ENCODE peak calls at places on chromosomes 5 and 9, in five cellular contexts. G, U, V, M and H are unnamed samples.

GRCh38 chr5:93632327-93632726 is 49.3 kb downstream of the NR2F1 start:
- DNase-seq in V (no peak), U (no peak), M (no peak), G (no peak), H (no peak)

GRCh38 chr5:67404261-67405100 is 207.9 kb upstream of the CD180 start:
- DNase-seq in M (no peak), V (no peak), U (no peak), G (no peak), H (no peak)

GRCh38 chr5:177397875-177398390 is 2.5 kb downstream of the PFN3 start:
- DNase-seq in G (no peak), U (no peak), M (no peak), V (no peak), H (no peak)

GRCh38 chr5:38600334-38601045 is 44.0 kb upstream of the LIFR start:
- DNase-seq in M (no peak), V (no peak), G (no peak), U (no peak), H (no peak)

GRCh38 chr5:163915481-163915961 is 410.1 kb downstream of the MAT2B start:
- DNase-seq in U (no peak), M (peak), G (no peak), V (peak), H (no peak)

GRCh38 chr9:38068616-38068865 is 486 bp downstream of the SHB start:
- DNase-seq in U (no peak), M (peak), V (no peak), G (no peak), H (no peak)

GRCh38 chr9:28439688-28440087 is 866.4 kb upstream of the C9orf72 start:
- DNase-seq in V (no peak), U (no peak), M (no peak), G (no peak), H (no peak)

GRCh38 chr5:131230406-131230805 is 33.4 kb upstream of the CDC42SE2 start:
- DNase-seq in M (no peak), U (no peak), G (no peak), V (no peak), H (no peak)

GRCh38 chr5:90940227-90940995 is 381.8 kb downstream of the ADGRV1 start:
- DNase-seq in M (peak), U (peak), G (no peak), V (peak), H (peak)

GRCh38 chr9:89243296-89244061 is 64.9 kb upstream of the SHC3 start:
- DNase-seq in U (no peak), M (no peak), V (no peak), G (no peak), H (no peak)

GRCh38 chr5:127599847-127600246 is 49.0 kb upstream of the CTXN3 start:
- DNase-seq in G (no peak), V (no peak), M (no peak), U (peak), H (no peak)

GRCh38 chr9:78811562-78812276 is 514.8 kb downstream of the PSAT1 start:
- DNase-seq in U (no peak), V (no peak), M (no peak), G (no peak), H (no peak)

GRCh38 chr9:17480966-17481365 is 97.9 kb upstream of the SH3GL2 start:
- DNase-seq in V (no peak), M (no peak), U (no peak), G (no peak), H (no peak)

GRCh38 chr5:18465833-18466681 is 831.8 kb downstream of the TAF11L14 start:
- DNase-seq in M (no peak), U (peak), V (peak), G (no peak), H (peak)

GRCh38 chr5:54883374-54884194 is 101.8 kb downstream of the ESM1 start:
- DNase-seq in M (peak), U (peak), V (peak), G (no peak), H (peak)

GRCh38 chr5:14008819-14009311 is 64.4 kb upstream of the DNAH5 start:
- DNase-seq in G (no peak), V (peak), U (no peak), M (no peak), H (peak)

GRCh38 chr5:110034076-110034475 is 344.3 kb downstream of the MAN2A1 start:
- DNase-seq in M (no peak), G (no peak), V (no peak), U (no peak), H (no peak)

GRCh38 chr9:25964239-25964638 is 286.0 kb upstream of the TUSC1 start:
- DNase-seq in U (peak), G (peak), M (no peak), V (no peak), H (peak)

GRCh38 chr9:97475079-97475478 is 26.4 kb upstream of the TMOD1 start:
- DNase-seq in G (peak), U (no peak), M (no peak), V (no peak), H (no peak)

GRCh38 chr9:97468658-97469448 is 32.6 kb upstream of the TMOD1 start:
- DNase-seq in U (peak), V (peak), M (peak), G (no peak), H (peak)

GRCh38 chr9:97473717-97474116 is 27.7 kb upstream of the TMOD1 start:
- DNase-seq in G (no peak), V (no peak), U (no peak), M (no peak), H (no peak)

GRCh38 chr9:97474373-97474925 is 27.0 kb upstream of the TMOD1 start:
- DNase-seq in G (no peak), V (no peak), M (no peak), U (no peak), H (no peak)

DNA sequence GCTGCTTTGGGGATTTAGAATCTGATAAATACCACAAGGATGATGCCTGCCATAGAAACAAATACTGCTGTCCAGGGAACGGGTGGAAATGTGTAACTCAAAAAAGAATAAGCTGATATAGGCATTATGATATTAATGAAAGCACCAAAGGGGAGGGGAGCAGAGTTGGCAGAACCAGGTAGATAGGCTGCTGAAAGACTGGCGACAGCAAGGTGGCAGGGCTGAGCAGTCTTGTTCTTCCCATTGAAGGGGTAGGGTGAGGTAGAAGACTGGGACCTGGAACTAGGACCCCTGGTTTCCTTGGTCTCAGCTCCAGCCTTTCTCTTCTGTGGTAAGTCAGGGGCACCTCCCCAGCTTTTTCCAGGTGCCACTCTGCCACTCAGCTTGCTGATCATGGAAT is 31.4 kb upstream of the TMOD1 start:
- DNase-seq in V (peak), M (no peak), U (no peak), G (no peak), H (no peak)
- TF ChIP-seq CTCF in V (no peak), M (no peak), U (no peak), G (no peak), H (no peak)

GRCh38 chr5:52800394-52801213 is 12.9 kb downstream of the ITGA1 start:
- DNase-seq in G (no peak), U (peak), V (peak), M (peak), H (peak)
- TF ChIP-seq CTCF in G (no peak), U (no peak), V (no peak), M (no peak), H (no peak)

GRCh38 chr5:126594676-126595485 is at the start of gene ALDH7A1:
- DNase-seq in G (peak), M (peak), V (peak), U (peak), H (peak)
- TF ChIP-seq CTCF in G (peak), M (peak), V (peak), U (peak), H (no peak)

GRCh38 chr5:96265487-96265886 is 167.6 kb downstream of the PCSK1 start:
- DNase-seq in M (no peak), V (no peak), U (no peak), G (no peak), H (no peak)

GRCh38 chr5:96264047-96264446 is 169.0 kb downstream of the PCSK1 start:
- DNase-seq in V (no peak), G (no peak), U (no peak), M (no peak), H (no peak)

GRCh38 chr5:96260009-96260408 is 173.0 kb downstream of the PCSK1 start:
- DNase-seq in M (no peak), G (no peak), V (no peak), U (no peak), H (no peak)

GRCh38 chr5:96259211-96259772 is 173.8 kb downstream of the PCSK1 start:
- DNase-seq in U (no peak), V (no peak), M (no peak), G (no peak), H (no peak)

DNA sequence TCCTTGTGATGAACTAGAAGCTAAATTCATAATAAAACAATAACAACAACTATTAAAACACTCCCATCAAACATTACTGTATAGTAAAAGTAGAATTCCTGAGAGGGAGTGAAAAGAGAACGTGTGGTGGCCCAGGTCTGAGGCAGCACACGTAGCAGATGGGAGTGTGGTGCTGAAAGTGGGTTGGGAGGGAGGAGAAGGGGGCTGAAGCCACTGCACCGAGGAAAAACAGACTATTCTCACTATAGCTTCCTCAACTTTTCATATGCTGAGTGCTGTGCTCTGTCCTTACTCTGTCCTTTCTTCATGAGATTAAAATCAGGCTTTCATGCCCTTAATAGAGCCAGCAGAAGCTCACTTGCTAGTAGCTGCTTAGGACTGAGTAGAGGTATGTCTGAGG is 170.9 kb downstream of the PCSK1 start:
- DNase-seq in V (no peak), G (no peak), U (no peak), M (no peak), H (no peak)
- TF ChIP-seq CTCF in V (no peak), G (no peak), U (no peak), M (no peak), H (no peak)

GRCh38 chr9:121989010-121989409 is 104.1 kb downstream of the TTLL11 start:
- DNase-seq in G (no peak), V (peak), M (no peak), U (peak), H (peak)
- TF ChIP-seq CTCF in G (peak), V (no peak), M (no peak), U (no peak), H (no peak)

DNA sequence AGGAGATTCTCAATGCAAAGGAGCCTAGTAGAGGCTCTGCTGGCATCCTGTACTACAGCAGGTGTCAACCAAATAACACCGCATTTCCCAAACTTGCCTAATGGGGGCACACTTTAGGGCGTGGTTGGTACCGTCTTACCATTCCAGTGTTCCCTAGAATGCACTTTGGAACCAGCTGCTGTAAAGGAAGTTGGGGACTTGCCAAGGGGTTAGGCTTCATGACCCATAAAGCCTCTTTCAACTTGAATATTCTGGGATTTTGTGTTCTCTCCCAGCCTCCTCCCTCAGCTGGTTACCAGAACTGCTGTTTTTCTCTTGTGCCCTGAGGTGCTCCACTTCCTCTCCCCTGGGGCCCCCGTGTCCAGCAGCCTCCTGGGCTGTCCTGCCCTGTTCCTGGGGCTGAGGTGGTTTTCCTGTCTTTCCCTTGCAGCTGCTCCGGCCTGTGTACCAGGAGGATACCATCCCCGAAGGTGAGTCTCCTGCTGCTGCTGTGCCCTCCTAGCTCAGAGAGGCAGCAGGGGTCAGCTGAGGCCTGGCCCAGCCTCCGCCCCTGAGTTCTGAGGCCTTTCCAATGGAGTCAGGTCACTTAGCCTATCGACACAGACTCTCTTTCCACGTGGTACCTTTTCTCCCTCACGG is 44.7 kb downstream of the RGS3 start:
- DNase-seq in M (peak), U (no peak), G (no peak), V (peak), H (no peak)
- TF ChIP-seq CTCF in M (no peak), U (no peak), G (peak), V (no peak), H (peak)

DNA sequence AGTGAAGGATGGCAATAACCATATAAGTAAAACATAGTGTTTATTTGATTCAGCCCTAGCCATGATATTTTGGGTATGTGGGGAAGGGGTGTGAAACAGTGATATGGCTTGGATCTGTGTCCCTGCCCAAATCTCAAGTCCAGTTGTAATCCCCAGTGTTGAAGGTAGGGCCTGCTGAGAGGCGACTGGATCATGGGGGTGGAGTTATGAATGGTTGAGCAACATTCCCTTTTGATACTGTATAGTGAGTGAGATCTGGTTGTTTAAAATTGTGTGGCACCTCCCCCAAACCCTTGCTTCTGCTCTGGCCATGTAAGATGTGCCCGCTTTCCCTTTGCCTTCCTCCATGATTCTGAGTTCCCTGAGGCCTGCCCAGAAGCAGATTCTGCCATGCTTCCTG is 1804.6 kb downstream of the MAT2B start:
- DNase-seq in U (no peak), V (no peak), M (no peak), G (no peak), H (no peak)
- TF ChIP-seq CTCF in U (no peak), V (no peak), M (no peak), G (no peak), H (no peak)

DNA sequence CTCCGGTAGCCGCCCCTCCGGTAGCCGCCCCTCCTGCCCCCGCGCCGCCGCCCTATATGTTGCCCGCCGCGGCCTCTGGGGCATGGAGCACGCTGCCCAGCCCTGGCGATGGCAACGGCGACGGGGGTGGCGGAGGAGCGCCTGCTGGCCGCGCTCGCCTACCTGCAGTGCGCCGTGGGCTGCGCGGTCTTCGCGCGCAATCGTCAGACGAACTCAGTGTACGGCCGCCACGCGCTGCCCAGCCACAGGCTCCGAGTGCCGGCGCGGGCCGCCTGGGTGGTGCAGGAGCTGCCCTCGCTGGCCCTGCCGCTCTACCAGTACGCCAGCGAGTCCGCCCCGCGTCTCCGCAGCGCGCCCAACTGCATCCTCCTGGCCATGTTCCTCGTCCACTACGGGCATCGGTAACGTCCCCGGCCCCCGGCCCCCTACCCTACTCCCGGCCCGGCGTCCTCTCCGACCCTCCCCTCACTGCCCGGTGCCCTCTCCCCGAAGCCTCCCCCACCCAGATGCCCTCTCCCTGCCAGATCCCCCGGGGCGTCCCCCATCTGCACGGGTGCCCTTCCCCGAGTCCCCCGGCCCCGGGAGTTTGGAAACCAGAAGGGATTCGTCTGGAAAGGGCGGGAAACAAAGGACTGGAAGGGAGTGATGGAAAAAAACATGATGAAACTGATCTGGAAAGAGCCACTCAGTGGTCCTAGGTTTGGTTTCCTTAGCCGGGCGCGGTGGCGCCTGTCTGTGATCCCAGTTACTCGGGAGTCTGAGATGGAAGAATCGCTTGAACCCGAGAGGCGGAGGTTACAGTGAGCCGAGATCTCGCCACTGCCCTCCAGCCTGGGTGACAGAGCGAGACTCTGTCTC is 458 bp downstream of the SRD5A1 start:
- DNase-seq in G (no peak), U (peak), M (no peak), V (peak), H (peak)
- TF ChIP-seq CTCF in G (no peak), U (no peak), M (no peak), V (no peak), H (no peak)

DNA sequence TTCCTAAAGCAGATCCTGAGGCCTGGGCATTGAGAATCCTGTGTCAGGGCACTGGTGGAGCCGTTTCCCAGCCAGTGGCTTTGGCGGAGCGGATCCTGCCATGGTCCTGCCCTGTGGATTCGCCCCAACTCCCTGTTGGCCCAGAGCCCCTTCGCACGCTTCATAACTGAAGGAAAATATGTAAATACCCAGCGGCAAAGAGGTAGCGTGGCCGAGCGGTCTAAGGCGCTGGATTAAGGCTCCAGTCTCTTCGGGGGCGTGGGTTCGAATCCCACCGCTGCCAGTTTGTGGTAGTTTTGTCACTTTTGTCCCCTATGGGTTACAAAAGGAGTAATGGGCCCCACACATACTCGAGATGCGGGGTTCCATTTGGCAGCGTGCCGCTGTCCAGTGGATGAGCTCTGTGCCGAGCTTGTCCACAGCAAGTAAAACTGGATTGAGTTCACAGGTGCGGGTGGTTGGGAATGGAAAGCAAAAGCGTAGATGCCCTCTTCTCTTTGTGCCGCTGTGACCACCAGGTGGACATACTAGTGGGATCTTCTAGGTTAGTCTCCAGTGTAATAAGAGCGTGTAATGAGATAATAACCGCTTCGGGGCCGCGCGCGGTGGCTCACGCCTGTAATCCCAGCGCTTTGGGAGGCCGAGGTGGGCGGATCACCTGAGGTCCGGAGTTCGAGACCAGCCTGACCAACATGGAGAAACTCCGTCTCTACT is 17.3 kb downstream of the TRIM7 start:
- DNase-seq in M (peak), U (peak), V (peak), G (no peak), H (peak)
- TF ChIP-seq CTCF in M (no peak), U (no peak), V (peak), G (peak), H (no peak)